ENCODE peak calls at places on chromosomes 5 and 9, in ten cellular contexts. U is sigmoid colon, K is nucleus accumbens, M is HS-27A, F is Kasumi-1, V is H54, Q is T-helper 17 cell, T is Daoy, P is GM06990, R is ovary. J is an unnamed sample.

GRCh38 chr5:65867509-65868195 is 58.7 kb upstream of the ERBIN start:
- DNase-seq in T (no peak), K (no peak), V (no peak), R (no peak), U (no peak), M (no peak), P (no peak), Q (no peak), F (no peak), J (no peak)

GRCh38 chr9:34929506-34930102 is 28.5 kb upstream of the PHF24 start:
- DNase-seq in P (no peak), R (no peak), V (no peak), Q (no peak), T (peak), U (no peak), M (no peak), K (peak), F (peak), J (peak)

GRCh38 chr9:94480205-94480604 is 74.7 kb upstream of the PCAT7 start:
- DNase-seq in V (no peak), F (no peak), U (no peak), Q (no peak), T (peak), R (no peak), K (no peak), M (no peak), P (no peak), J (no peak)

GRCh38 chr5:8869932-8870331 is 675.9 kb downstream of the SEMA5A start:
- DNase-seq in T (no peak), M (no peak), F (no peak), Q (no peak), R (no peak), V (no peak), K (no peak), U (no peak), P (no peak), J (no peak)

GRCh38 chr5:5183192-5183699 is 43.1 kb downstream of the ADAMTS16 start:
- DNase-seq in K (no peak), U (no peak), Q (no peak), T (no peak), M (no peak), R (no peak), F (no peak), P (no peak), V (no peak), J (no peak)

GRCh38 chr9:89449261-89449671 is 48.6 kb downstream of the SEMA4D start:
- DNase-seq in V (no peak), T (no peak), F (no peak), M (no peak), U (no peak), R (no peak), P (no peak), K (no peak), Q (no peak), J (no peak)

GRCh38 chr5:107570805-107571531 is 99.8 kb downstream of the EFNA5 start:
- DNase-seq in Q (no peak), F (peak), V (no peak), P (peak), T (peak), K (no peak), R (no peak), U (no peak), M (no peak), J (no peak)

GRCh38 chr5:110054240-110054639 is 364.5 kb downstream of the MAN2A1 start:
- DNase-seq in R (no peak), V (no peak), U (peak), T (peak), K (no peak), F (peak), M (peak), P (no peak), Q (peak), J (no peak)

GRCh38 chr9:4678679-4679267 is 596 bp upstream of the CDC37L1 start:
- DNase-seq in V (no peak), F (peak), P (peak), K (no peak), Q (no peak), R (peak), U (no peak), T (peak), M (no peak), J (peak)

GRCh38 chr5:150766265-150766664 is 7.4 kb upstream of the DCTN4 start:
- DNase-seq in V (no peak), F (no peak), M (no peak), U (no peak), R (no peak), Q (no peak), K (no peak), P (no peak), T (no peak), J (no peak)

GRCh38 chr9:613771-614347 is 227.6 kb upstream of the DMRT1 start:
- DNase-seq in K (peak), V (peak), M (no peak), U (peak), R (peak), F (peak), Q (no peak), T (peak), P (peak), J (peak)

GRCh38 chr9:130327781-130328348 is 62.3 kb downstream of the HMCN2 start:
- DNase-seq in R (peak), T (peak), F (no peak), K (no peak), Q (no peak), M (no peak), U (peak), V (no peak), P (no peak), J (no peak)

GRCh38 chr9:12875216-12875615 is 100.4 kb downstream of the LURAP1L start:
- DNase-seq in Q (no peak), M (no peak), K (no peak), F (no peak), V (no peak), U (no peak), R (no peak), P (no peak), T (no peak), J (no peak)

GRCh38 chr9:129938291-129938979 is 103.2 kb downstream of the USP20 start:
- DNase-seq in Q (no peak), M (peak), P (no peak), K (no peak), F (no peak), T (no peak), V (no peak), R (no peak), U (no peak), J (no peak)

GRCh38 chr5:142720561-142721275 is 34.8 kb upstream of the FGF1 start:
- DNase-seq in F (no peak), P (no peak), T (no peak), K (no peak), R (no peak), Q (no peak), M (no peak), U (no peak), V (no peak), J (no peak)

GRCh38 chr9:4750021-4750673 is 9.1 kb upstream of the AK3 start:
- DNase-seq in F (peak), T (no peak), Q (no peak), V (no peak), P (no peak), K (no peak), R (no peak), U (no peak), M (no peak), J (peak)

GRCh38 chr5:150618588-150619281 is 21.7 kb upstream of the SYNPO start:
- DNase-seq in F (no peak), R (peak), U (no peak), P (no peak), M (no peak), V (no peak), K (no peak), Q (no peak), T (peak), J (no peak)

GRCh38 chr9:14433841-14434511 is 120.0 kb upstream of the NFIB start:
- DNase-seq in M (no peak), V (no peak), U (no peak), T (peak), F (peak), P (peak), Q (no peak), R (peak), K (no peak), J (peak)

GRCh38 chr5:167912944-167913343 is 378.5 kb upstream of the WWC1 start:
- DNase-seq in M (no peak), K (no peak), P (no peak), T (no peak), V (no peak), U (no peak), F (no peak), Q (no peak), R (no peak), J (no peak)

GRCh38 chr9:88641471-88642240 is 106.7 kb downstream of the NXNL2 start:
- DNase-seq in M (no peak), U (no peak), Q (no peak), F (no peak), T (no peak), R (no peak), V (no peak), P (no peak), K (no peak), J (no peak)

GRCh38 chr5:171314728-171315385 is 5.8 kb downstream of the TLX3 start:
- DNase-seq in U (no peak), F (no peak), P (no peak), Q (no peak), R (no peak), M (no peak), V (no peak), T (peak), K (no peak), J (no peak)

GRCh38 chr9:94031380-94031779 is 52.9 kb upstream of the PTPDC1 start:
- DNase-seq in K (no peak), U (no peak), V (no peak), F (no peak), P (no peak), Q (no peak), M (no peak), T (peak), R (no peak), J (no peak)

GRCh38 chr5:163408311-163408923 is 29.0 kb upstream of the CCNG1 start:
- DNase-seq in M (peak), V (peak), P (no peak), F (peak), U (peak), T (peak), K (peak), Q (peak), R (peak), J (peak)

GRCh38 chr9:112333639-112334318 is 360 bp upstream of the PTBP3 start:
- DNase-seq in R (peak), P (peak), T (peak), U (peak), Q (peak), F (peak), V (peak), M (peak), K (peak), J (peak)

GRCh38 chr9:132238026-132238972 is 76.4 kb downstream of the NTNG2 start:
- DNase-seq in T (no peak), V (peak), Q (no peak), K (no peak), P (no peak), R (no peak), F (no peak), M (no peak), U (no peak), J (no peak)

GRCh38 chr9:22528485-22528884 is 81.9 kb downstream of the DMRTA1 start:
- DNase-seq in P (no peak), R (no peak), U (no peak), M (no peak), K (no peak), Q (no peak), V (no peak), F (no peak), T (no peak), J (no peak)

GRCh38 chr9:128011071-128011817 is 30.5 kb upstream of the EEIG1 start:
- DNase-seq in Q (no peak), F (peak), R (no peak), P (no peak), U (no peak), M (no peak), T (no peak), V (no peak), K (no peak), J (no peak)

J was measured in LoVo.